ENCODE peak calls at places on chromosomes 4 and X, in nine cellular contexts. W is spleen; P is fibroblast of the conjunctiva; A is activated gamma-delta T cell; X is B cell; K is stimulated activated CD8-positive, alpha-beta memory T cell treated with anti-CD3 and anti-CD28 coated beads, Interleukin-4, amount 100 ng/mL, for 1 hour; Q is activated T-helper 9 cell treated with anti-CD3 and anti-CD28 coated beads, Interleukin-2, amount 50 U/mL, for 16 hours; R is substantia nigra; D is GM12891. M is an unnamed sample.

GRCh38 chrX:68894513-68895338 is 65.9 kb downstream of the EFNB1 start:
- DNase-seq in X (no peak), R (peak; percentile 17), W (peak; percentile 86), D (no peak), Q (no peak), A (no peak), P (no peak), K (no peak), M (no peak)

GRCh38 chrX:85627363-85627762 is 247.9 kb upstream of the POF1B start:
- DNase-seq in R (no peak), Q (no peak), A (no peak), D (no peak), P (no peak), X (no peak), W (no peak), K (no peak), M (no peak)

GRCh38 chrX:148574247-148574973 is 74.0 kb downstream of the AFF2 start:
- DNase-seq in Q (no peak), A (no peak), K (no peak), R (no peak), W (no peak), X (no peak), P (no peak), D (no peak), M (no peak)

GRCh38 chrX:43745938-43746721 is 90.0 kb downstream of the MAOA start:
- DNase-seq in P (no peak), W (no peak), D (no peak), R (no peak), K (no peak), Q (no peak), A (no peak), X (no peak), M (no peak)

GRCh38 chrX:22912598-22912997 is 87.2 kb upstream of the DDX53 start:
- DNase-seq in D (no peak), A (no peak), R (no peak), W (no peak), K (no peak), P (no peak), Q (no peak), X (no peak), M (no peak)

GRCh38 chrX:3026074-3026588 is 15.1 kb upstream of the ARSF start:
- DNase-seq in X (no peak), D (no peak), P (no peak), Q (no peak), W (no peak), R (no peak), K (no peak), A (no peak), M (no peak)

GRCh38 chr4:1399508-1400190 is 6.6 kb downstream of the NKX1-1 start:
- DNase-seq in A (no peak), W (no peak), X (no peak), R (no peak), P (no peak), K (no peak), D (peak; percentile 16), Q (no peak), M (no peak)

GRCh38 chr4:89836897-89837384 is at the start of gene SNCA:
- DNase-seq in R (peak; percentile 71), K (no peak), A (no peak), D (peak; percentile 22), X (peak; percentile 29), W (peak; percentile 82), P (peak; percentile 16), Q (no peak), M (peak; percentile 86)

GRCh38 chr4:57405359-57405758 is 295.2 kb upstream of the IGFBP7 start:
- DNase-seq in R (no peak), D (no peak), A (no peak), Q (no peak), P (no peak), K (no peak), X (no peak), W (no peak), M (no peak)

GRCh38 chr4:3767569-3768288 is 1.5 kb downstream of the ADRA2C start:
- DNase-seq in A (no peak), X (no peak), P (no peak), K (no peak), Q (no peak), D (no peak), R (no peak), W (no peak), M (peak; percentile 83)

GRCh38 chrX:1486177-1486576 is 33.5 kb upstream of the ASMTL start:
- DNase-seq in A (no peak), Q (no peak), K (no peak), P (no peak), W (peak; percentile 21), X (no peak), R (no peak), D (no peak), M (no peak)

GRCh38 chr4:74283614-74284013 is 24.7 kb upstream of the EPGN start:
- DNase-seq in D (no peak), R (no peak), K (no peak), A (no peak), Q (no peak), W (no peak), X (no peak), P (no peak), M (no peak)

GRCh38 chr4:8192748-8193738 is 6.0 kb upstream of the SH3TC1 start:
- DNase-seq in R (no peak), K (no peak), A (no peak), W (peak; percentile 86), Q (no peak), P (no peak), X (peak; percentile 83), D (peak; percentile 66), M (no peak)

GRCh38 chr4:142016031-142016430 is 379.6 kb downstream of the IL15 start:
- DNase-seq in Q (no peak), K (no peak), D (no peak), W (no peak), P (no peak), R (no peak), X (no peak), A (no peak), M (no peak)

GRCh38 chr4:147731611-147732515 is at the start of gene ARHGAP10:
- DNase-seq in K (peak; percentile 49), X (peak; percentile 57), R (peak; percentile 28), D (peak; percentile 49), W (peak; percentile 90), P (no peak), A (peak; percentile 55), Q (peak; percentile 64), M (peak; percentile 88)

GRCh38 chr4:137083571-137083970 is 448.7 kb downstream of the PCDH18 start:
- DNase-seq in P (no peak), Q (no peak), R (no peak), K (no peak), A (no peak), D (no peak), X (no peak), W (no peak), M (no peak)

GRCh38 chrX:97743014-97743413 is 859.3 kb downstream of the RPA4 start:
- DNase-seq in K (no peak), A (no peak), X (peak; percentile 6), W (no peak), R (no peak), Q (no peak), D (no peak), P (no peak), M (peak; percentile 15)

GRCh38 chrX:13101439-13102139 is 57.2 kb upstream of the FAM9C start:
- DNase-seq in P (peak; percentile 83), K (no peak), R (no peak), X (no peak), D (no peak), A (no peak), Q (peak; percentile 26), W (peak; percentile 85), M (no peak)

GRCh38 chr4:78166582-78166981 is 109.5 kb downstream of the FRAS1 start:
- DNase-seq in X (no peak), R (no peak), D (no peak), W (no peak), A (no peak), K (no peak), P (no peak), Q (no peak), M (no peak)

GRCh38 chrX:109735241-109735744 is 2.2 kb upstream of the ACSL4 start:
- DNase-seq in P (no peak), K (no peak), W (no peak), Q (no peak), A (no peak), X (no peak), D (no peak), R (no peak), M (no peak)

GRCh38 chrX:39854772-39855747 is 242.7 kb downstream of the BCOR start:
- DNase-seq in Q (peak; percentile 69), W (no peak), P (no peak), K (peak; percentile 47), A (no peak), R (no peak), X (peak; percentile 73), D (no peak), M (no peak)

GRCh38 chr4:124610214-124610613 is 102.3 kb downstream of the ANKRD50 start:
- DNase-seq in Q (no peak), W (no peak), P (no peak), D (no peak), K (no peak), R (no peak), A (no peak), X (no peak), M (no peak)

GRCh38 chrX:37753384-37753783 is 26.5 kb upstream of the CYBB start:
- DNase-seq in W (no peak), Q (no peak), K (no peak), D (no peak), A (no peak), P (no peak), R (no peak), X (no peak), M (no peak)

GRCh38 chr4:4859799-4860380 is 425 bp downstream of the MSX1 start:
- DNase-seq in D (no peak), A (no peak), X (peak; percentile 35), Q (no peak), K (no peak), P (no peak), R (no peak), W (no peak), M (peak; percentile 70)

GRCh38 chrX:22041931-22042530 is 9.9 kb downstream of the PHEX start:
- DNase-seq in A (no peak), D (no peak), W (no peak), X (no peak), P (no peak), R (no peak), Q (no peak), K (no peak), M (no peak)

GRCh38 chr4:2218436-2218835 is 23.5 kb downstream of the HAUS3 start:
- DNase-seq in Q (no peak), X (no peak), R (no peak), A (no peak), P (no peak), K (no peak), D (no peak), W (no peak), M (no peak)

GRCh38 chr4:32985256-32985655 is 2265.1 kb downstream of the PCDH7 start:
- DNase-seq in R (no peak), X (no peak), P (peak; percentile 16), Q (no peak), D (no peak), W (no peak), K (no peak), A (no peak), M (no peak)

GRCh38 chr4:62126064-62126732 is 926.1 kb downstream of the ADGRL3 start:
- DNase-seq in R (no peak), D (no peak), W (no peak), X (no peak), A (no peak), K (no peak), Q (no peak), P (no peak), M (no peak)

GRCh38 chr4:33323393-33323792 is 2603.2 kb downstream of the PCDH7 start:
- DNase-seq in Q (no peak), X (no peak), R (no peak), W (no peak), D (no peak), K (no peak), P (no peak), A (no peak), M (no peak)

GRCh38 chr4:74501579-74501978 is 56.6 kb downstream of the AREG start:
- DNase-seq in R (no peak), Q (no peak), W (no peak), A (no peak), K (no peak), P (no peak), D (no peak), X (no peak), M (no peak)

M was measured in D341Med.